ENCODE peak calls at places on chromosomes 1 and 21, in eight cellular contexts. One of them, this sample, is unnamed.

GRCh38 chr1:16405441-16405840 is 31.8 kb downstream of the SPATA21 start:
- DNase-seq in AG10803: no peak
- DNase-seq in A172: no peak
- DNase-seq in mesothelial cell of epicardium: no peak
- DNase-seq in activated CD4-positive, CD25-positive, alpha-beta regulatory T cell: no peak
- DNase-seq in nucleus accumbens: no peak
- DNase-seq in activated effector memory CD4-positive, alpha-beta T cell treated with Interleukin-2 at 50 U/mL for 16 hours: no peak
- DNase-seq in hepatic stellate cell: no peak
- DNase-seq in this sample: no peak

GRCh38 chr1:3787347-3787710 is 9.0 kb downstream of the LRRC47 start:
- DNase-seq in AG10803: no peak
- DNase-seq in A172: no peak
- DNase-seq in mesothelial cell of epicardium: no peak
- DNase-seq in activated CD4-positive, CD25-positive, alpha-beta regulatory T cell: no peak
- DNase-seq in nucleus accumbens: no peak
- DNase-seq in activated effector memory CD4-positive, alpha-beta T cell treated with Interleukin-2 at 50 U/mL for 16 hours: peak
- DNase-seq in hepatic stellate cell: no peak
- DNase-seq in this sample: no peak

GRCh38 chr1:76256289-76257223 is 182.0 kb downstream of the ST6GALNAC3 start:
- DNase-seq in AG10803: no peak
- DNase-seq in A172: no peak
- DNase-seq in mesothelial cell of epicardium: no peak
- DNase-seq in activated CD4-positive, CD25-positive, alpha-beta regulatory T cell: no peak
- DNase-seq in nucleus accumbens: no peak
- DNase-seq in activated effector memory CD4-positive, alpha-beta T cell treated with Interleukin-2 at 50 U/mL for 16 hours: no peak
- DNase-seq in hepatic stellate cell: no peak
- DNase-seq in this sample: no peak

GRCh38 chr1:205237526-205238484 is 10.1 kb downstream of the TMCC2 start:
- DNase-seq in AG10803: no peak
- DNase-seq in A172: no peak
- DNase-seq in mesothelial cell of epicardium: no peak
- DNase-seq in activated CD4-positive, CD25-positive, alpha-beta regulatory T cell: no peak
- DNase-seq in nucleus accumbens: peak
- DNase-seq in activated effector memory CD4-positive, alpha-beta T cell treated with Interleukin-2 at 50 U/mL for 16 hours: no peak
- DNase-seq in hepatic stellate cell: no peak
- DNase-seq in this sample: peak

GRCh38 chr1:23466423-23466989 is 17.5 kb downstream of the ASAP3 start:
- DNase-seq in AG10803: no peak
- DNase-seq in A172: no peak
- DNase-seq in mesothelial cell of epicardium: no peak
- DNase-seq in activated CD4-positive, CD25-positive, alpha-beta regulatory T cell: no peak
- DNase-seq in nucleus accumbens: peak
- DNase-seq in activated effector memory CD4-positive, alpha-beta T cell treated with Interleukin-2 at 50 U/mL for 16 hours: no peak
- DNase-seq in hepatic stellate cell: no peak
- DNase-seq in this sample: no peak

GRCh38 chr1:24901791-24902470 is 28.1 kb downstream of the RUNX3 start:
- DNase-seq in AG10803: no peak
- DNase-seq in A172: no peak
- DNase-seq in mesothelial cell of epicardium: no peak
- DNase-seq in activated CD4-positive, CD25-positive, alpha-beta regulatory T cell: no peak
- DNase-seq in nucleus accumbens: no peak
- DNase-seq in activated effector memory CD4-positive, alpha-beta T cell treated with Interleukin-2 at 50 U/mL for 16 hours: no peak
- DNase-seq in hepatic stellate cell: peak
- DNase-seq in this sample: no peak

GRCh38 chr1:209104646-209105045 is 478.9 kb upstream of the CAMK1G start:
- DNase-seq in AG10803: no peak
- DNase-seq in A172: no peak
- DNase-seq in mesothelial cell of epicardium: no peak
- DNase-seq in activated CD4-positive, CD25-positive, alpha-beta regulatory T cell: no peak
- DNase-seq in nucleus accumbens: no peak
- DNase-seq in activated effector memory CD4-positive, alpha-beta T cell treated with Interleukin-2 at 50 U/mL for 16 hours: no peak
- DNase-seq in hepatic stellate cell: no peak
- DNase-seq in this sample: no peak

GRCh38 chr1:92274939-92275338 is 23.8 kb downstream of the GLMN start:
- DNase-seq in AG10803: no peak
- DNase-seq in A172: peak
- DNase-seq in mesothelial cell of epicardium: no peak
- DNase-seq in activated CD4-positive, CD25-positive, alpha-beta regulatory T cell: no peak
- DNase-seq in nucleus accumbens: no peak
- DNase-seq in activated effector memory CD4-positive, alpha-beta T cell treated with Interleukin-2 at 50 U/mL for 16 hours: no peak
- DNase-seq in hepatic stellate cell: peak
- DNase-seq in this sample: no peak

GRCh38 chr1:63713627-63714481 is 60.0 kb upstream of the ROR1 start:
- DNase-seq in AG10803: peak
- DNase-seq in A172: peak
- DNase-seq in mesothelial cell of epicardium: no peak
- DNase-seq in activated CD4-positive, CD25-positive, alpha-beta regulatory T cell: no peak
- DNase-seq in nucleus accumbens: no peak
- DNase-seq in activated effector memory CD4-positive, alpha-beta T cell treated with Interleukin-2 at 50 U/mL for 16 hours: no peak
- DNase-seq in hepatic stellate cell: peak
- DNase-seq in this sample: no peak

GRCh38 chr1:211343607-211344334 is 17.1 kb downstream of the TRAF5 start:
- DNase-seq in AG10803: no peak
- DNase-seq in A172: no peak
- DNase-seq in mesothelial cell of epicardium: no peak
- DNase-seq in activated CD4-positive, CD25-positive, alpha-beta regulatory T cell: no peak
- DNase-seq in nucleus accumbens: no peak
- DNase-seq in activated effector memory CD4-positive, alpha-beta T cell treated with Interleukin-2 at 50 U/mL for 16 hours: no peak
- DNase-seq in hepatic stellate cell: no peak
- DNase-seq in this sample: no peak

GRCh38 chr1:151062738-151063371 is 2.7 kb downstream of the MLLT11 start:
- DNase-seq in AG10803: peak
- DNase-seq in A172: peak
- DNase-seq in mesothelial cell of epicardium: no peak
- DNase-seq in activated CD4-positive, CD25-positive, alpha-beta regulatory T cell: no peak
- DNase-seq in nucleus accumbens: peak
- DNase-seq in activated effector memory CD4-positive, alpha-beta T cell treated with Interleukin-2 at 50 U/mL for 16 hours: no peak
- DNase-seq in hepatic stellate cell: peak
- DNase-seq in this sample: no peak

GRCh38 chr1:229411434-229412055 is 22.3 kb downstream of the ACTA1 start:
- DNase-seq in AG10803: no peak
- DNase-seq in A172: no peak
- DNase-seq in mesothelial cell of epicardium: no peak
- DNase-seq in activated CD4-positive, CD25-positive, alpha-beta regulatory T cell: no peak
- DNase-seq in nucleus accumbens: no peak
- DNase-seq in activated effector memory CD4-positive, alpha-beta T cell treated with Interleukin-2 at 50 U/mL for 16 hours: no peak
- DNase-seq in hepatic stellate cell: no peak
- DNase-seq in this sample: peak

GRCh38 chr1:40868051-40868723 is 6.0 kb upstream of the CITED4 start:
- DNase-seq in AG10803: peak
- DNase-seq in A172: peak
- DNase-seq in mesothelial cell of epicardium: no peak
- DNase-seq in activated CD4-positive, CD25-positive, alpha-beta regulatory T cell: no peak
- DNase-seq in nucleus accumbens: no peak
- DNase-seq in activated effector memory CD4-positive, alpha-beta T cell treated with Interleukin-2 at 50 U/mL for 16 hours: no peak
- DNase-seq in hepatic stellate cell: no peak
- DNase-seq in this sample: no peak

GRCh38 chr1:109615879-109616278 is 3.5 kb downstream of the GNAT2 start:
- DNase-seq in AG10803: no peak
- DNase-seq in A172: no peak
- DNase-seq in mesothelial cell of epicardium: no peak
- DNase-seq in activated CD4-positive, CD25-positive, alpha-beta regulatory T cell: no peak
- DNase-seq in nucleus accumbens: no peak
- DNase-seq in activated effector memory CD4-positive, alpha-beta T cell treated with Interleukin-2 at 50 U/mL for 16 hours: no peak
- DNase-seq in hepatic stellate cell: no peak
- DNase-seq in this sample: peak

GRCh38 chr1:176118985-176119384 is 88.1 kb downstream of the COP1 start:
- DNase-seq in AG10803: peak
- DNase-seq in A172: no peak
- DNase-seq in mesothelial cell of epicardium: no peak
- DNase-seq in activated CD4-positive, CD25-positive, alpha-beta regulatory T cell: no peak
- DNase-seq in nucleus accumbens: no peak
- DNase-seq in activated effector memory CD4-positive, alpha-beta T cell treated with Interleukin-2 at 50 U/mL for 16 hours: no peak
- DNase-seq in hepatic stellate cell: no peak
- DNase-seq in this sample: no peak

GRCh38 chr1:111219466-111220286 is 7.8 kb upstream of the CHI3L2 start:
- DNase-seq in AG10803: no peak
- DNase-seq in A172: no peak
- DNase-seq in mesothelial cell of epicardium: no peak
- DNase-seq in activated CD4-positive, CD25-positive, alpha-beta regulatory T cell: no peak
- DNase-seq in nucleus accumbens: no peak
- DNase-seq in activated effector memory CD4-positive, alpha-beta T cell treated with Interleukin-2 at 50 U/mL for 16 hours: no peak
- DNase-seq in hepatic stellate cell: no peak
- DNase-seq in this sample: no peak

GRCh38 chr1:212777166-212777565 is 14.4 kb downstream of the NSL1 start:
- DNase-seq in AG10803: no peak
- DNase-seq in A172: no peak
- DNase-seq in mesothelial cell of epicardium: no peak
- DNase-seq in activated CD4-positive, CD25-positive, alpha-beta regulatory T cell: no peak
- DNase-seq in nucleus accumbens: no peak
- DNase-seq in activated effector memory CD4-positive, alpha-beta T cell treated with Interleukin-2 at 50 U/mL for 16 hours: no peak
- DNase-seq in hepatic stellate cell: no peak
- DNase-seq in this sample: peak

GRCh38 chr1:93353286-93353685 is 7.6 kb downstream of the DR1 start:
- DNase-seq in AG10803: peak
- DNase-seq in A172: no peak
- DNase-seq in mesothelial cell of epicardium: no peak
- DNase-seq in activated CD4-positive, CD25-positive, alpha-beta regulatory T cell: no peak
- DNase-seq in nucleus accumbens: no peak
- DNase-seq in activated effector memory CD4-positive, alpha-beta T cell treated with Interleukin-2 at 50 U/mL for 16 hours: no peak
- DNase-seq in hepatic stellate cell: peak
- DNase-seq in this sample: no peak

GRCh38 chr21:25638634-25639166 is 358 bp upstream of the JAM2 start:
- DNase-seq in AG10803: peak
- DNase-seq in A172: no peak
- DNase-seq in mesothelial cell of epicardium: no peak
- DNase-seq in activated CD4-positive, CD25-positive, alpha-beta regulatory T cell: no peak
- DNase-seq in nucleus accumbens: no peak
- DNase-seq in activated effector memory CD4-positive, alpha-beta T cell treated with Interleukin-2 at 50 U/mL for 16 hours: no peak
- DNase-seq in hepatic stellate cell: no peak
- DNase-seq in this sample: peak

GRCh38 chr21:17446737-17447136 is 66.1 kb upstream of the CXADR start:
- DNase-seq in AG10803: no peak
- DNase-seq in A172: no peak
- DNase-seq in mesothelial cell of epicardium: no peak
- DNase-seq in activated CD4-positive, CD25-positive, alpha-beta regulatory T cell: no peak
- DNase-seq in nucleus accumbens: no peak
- DNase-seq in activated effector memory CD4-positive, alpha-beta T cell treated with Interleukin-2 at 50 U/mL for 16 hours: no peak
- DNase-seq in hepatic stellate cell: no peak
- DNase-seq in this sample: no peak

GRCh38 chr21:37338671-37339526 is 27.7 kb upstream of the DYRK1A start:
- DNase-seq in AG10803: peak
- DNase-seq in A172: peak
- DNase-seq in mesothelial cell of epicardium: peak
- DNase-seq in activated CD4-positive, CD25-positive, alpha-beta regulatory T cell: no peak
- DNase-seq in nucleus accumbens: no peak
- DNase-seq in activated effector memory CD4-positive, alpha-beta T cell treated with Interleukin-2 at 50 U/mL for 16 hours: no peak
- DNase-seq in hepatic stellate cell: peak
- DNase-seq in this sample: peak

GRCh38 chr1:183903101-183903500 is 98.2 kb downstream of the RGL1 start:
- DNase-seq in AG10803: no peak
- DNase-seq in A172: no peak
- DNase-seq in mesothelial cell of epicardium: no peak
- DNase-seq in activated CD4-positive, CD25-positive, alpha-beta regulatory T cell: no peak
- DNase-seq in nucleus accumbens: no peak
- DNase-seq in activated effector memory CD4-positive, alpha-beta T cell treated with Interleukin-2 at 50 U/mL for 16 hours: no peak
- DNase-seq in hepatic stellate cell: no peak
- DNase-seq in this sample: no peak

GRCh38 chr21:26332873-26333272 is 162.3 kb upstream of the APP start:
- DNase-seq in AG10803: no peak
- DNase-seq in A172: no peak
- DNase-seq in mesothelial cell of epicardium: no peak
- DNase-seq in activated CD4-positive, CD25-positive, alpha-beta regulatory T cell: no peak
- DNase-seq in nucleus accumbens: no peak
- DNase-seq in activated effector memory CD4-positive, alpha-beta T cell treated with Interleukin-2 at 50 U/mL for 16 hours: no peak
- DNase-seq in hepatic stellate cell: no peak
- DNase-seq in this sample: no peak

GRCh38 chr1:87594736-87595383 is 266.2 kb downstream of the LMO4 start:
- DNase-seq in AG10803: no peak
- DNase-seq in A172: no peak
- DNase-seq in mesothelial cell of epicardium: no peak
- DNase-seq in activated CD4-positive, CD25-positive, alpha-beta regulatory T cell: no peak
- DNase-seq in nucleus accumbens: no peak
- DNase-seq in activated effector memory CD4-positive, alpha-beta T cell treated with Interleukin-2 at 50 U/mL for 16 hours: no peak
- DNase-seq in hepatic stellate cell: no peak
- DNase-seq in this sample: no peak

GRCh38 chr1:85149805-85150204 is 51.0 kb downstream of the SYDE2 start:
- DNase-seq in AG10803: no peak
- DNase-seq in A172: no peak
- DNase-seq in mesothelial cell of epicardium: no peak
- DNase-seq in activated CD4-positive, CD25-positive, alpha-beta regulatory T cell: no peak
- DNase-seq in nucleus accumbens: no peak
- DNase-seq in activated effector memory CD4-positive, alpha-beta T cell treated with Interleukin-2 at 50 U/mL for 16 hours: no peak
- DNase-seq in hepatic stellate cell: no peak
- DNase-seq in this sample: no peak

GRCh38 chr1:170231669-170232068 is 85.9 kb downstream of the NTMT2 start:
- DNase-seq in AG10803: no peak
- DNase-seq in A172: no peak
- DNase-seq in mesothelial cell of epicardium: no peak
- DNase-seq in activated CD4-positive, CD25-positive, alpha-beta regulatory T cell: no peak
- DNase-seq in nucleus accumbens: no peak
- DNase-seq in activated effector memory CD4-positive, alpha-beta T cell treated with Interleukin-2 at 50 U/mL for 16 hours: no peak
- DNase-seq in hepatic stellate cell: no peak
- DNase-seq in this sample: no peak

GRCh38 chr1:32759997-32760623 is 57.0 kb downstream of the YARS1 start:
- DNase-seq in AG10803: peak
- DNase-seq in A172: peak
- DNase-seq in mesothelial cell of epicardium: peak
- DNase-seq in activated CD4-positive, CD25-positive, alpha-beta regulatory T cell: no peak
- DNase-seq in nucleus accumbens: no peak
- DNase-seq in activated effector memory CD4-positive, alpha-beta T cell treated with Interleukin-2 at 50 U/mL for 16 hours: no peak
- DNase-seq in hepatic stellate cell: no peak
- DNase-seq in this sample: no peak

GRCh38 chr1:165494949-165495810 is 48.6 kb upstream of the LRRC52 start:
- DNase-seq in AG10803: no peak
- DNase-seq in A172: no peak
- DNase-seq in mesothelial cell of epicardium: no peak
- DNase-seq in activated CD4-positive, CD25-positive, alpha-beta regulatory T cell: no peak
- DNase-seq in nucleus accumbens: no peak
- DNase-seq in activated effector memory CD4-positive, alpha-beta T cell treated with Interleukin-2 at 50 U/mL for 16 hours: no peak
- DNase-seq in hepatic stellate cell: no peak
- DNase-seq in this sample: no peak

GRCh38 chr1:235714205-235714897 is 64.8 kb upstream of the GNG4 start:
- DNase-seq in AG10803: no peak
- DNase-seq in A172: no peak
- DNase-seq in mesothelial cell of epicardium: no peak
- DNase-seq in activated CD4-positive, CD25-positive, alpha-beta regulatory T cell: no peak
- DNase-seq in nucleus accumbens: no peak
- DNase-seq in activated effector memory CD4-positive, alpha-beta T cell treated with Interleukin-2 at 50 U/mL for 16 hours: no peak
- DNase-seq in hepatic stellate cell: no peak
- DNase-seq in this sample: no peak

GRCh38 chr1:179743679-179744400 is 749 bp downstream of the FAM163A start:
- DNase-seq in AG10803: no peak
- DNase-seq in A172: no peak
- DNase-seq in mesothelial cell of epicardium: peak
- DNase-seq in activated CD4-positive, CD25-positive, alpha-beta regulatory T cell: no peak
- DNase-seq in nucleus accumbens: no peak
- DNase-seq in activated effector memory CD4-positive, alpha-beta T cell treated with Interleukin-2 at 50 U/mL for 16 hours: no peak
- DNase-seq in hepatic stellate cell: no peak
- DNase-seq in this sample: no peak

GRCh38 chr21:25508364-25508763 is 98.9 kb downstream of the MRPL39 start:
- DNase-seq in AG10803: no peak
- DNase-seq in A172: no peak
- DNase-seq in mesothelial cell of epicardium: no peak
- DNase-seq in activated CD4-positive, CD25-positive, alpha-beta regulatory T cell: no peak
- DNase-seq in nucleus accumbens: no peak
- DNase-seq in activated effector memory CD4-positive, alpha-beta T cell treated with Interleukin-2 at 50 U/mL for 16 hours: no peak
- DNase-seq in hepatic stellate cell: no peak
- DNase-seq in this sample: no peak

GRCh38 chr1:30749691-30750583 is 7.6 kb downstream of the LAPTM5 start:
- DNase-seq in AG10803: no peak
- DNase-seq in A172: no peak
- DNase-seq in mesothelial cell of epicardium: no peak
- DNase-seq in activated CD4-positive, CD25-positive, alpha-beta regulatory T cell: peak
- DNase-seq in nucleus accumbens: no peak
- DNase-seq in activated effector memory CD4-positive, alpha-beta T cell treated with Interleukin-2 at 50 U/mL for 16 hours: peak
- DNase-seq in hepatic stellate cell: no peak
- DNase-seq in this sample: no peak

GRCh38 chr1:232726048-232726779 is 79.0 kb upstream of the MAP10 start:
- DNase-seq in AG10803: peak
- DNase-seq in A172: peak
- DNase-seq in mesothelial cell of epicardium: no peak
- DNase-seq in activated CD4-positive, CD25-positive, alpha-beta regulatory T cell: no peak
- DNase-seq in nucleus accumbens: no peak
- DNase-seq in activated effector memory CD4-positive, alpha-beta T cell treated with Interleukin-2 at 50 U/mL for 16 hours: no peak
- DNase-seq in hepatic stellate cell: no peak
- DNase-seq in this sample: no peak

GRCh38 chr1:234882898-234883297 is 245.7 kb downstream of the TOMM20 start:
- DNase-seq in AG10803: no peak
- DNase-seq in A172: no peak
- DNase-seq in mesothelial cell of epicardium: no peak
- DNase-seq in activated CD4-positive, CD25-positive, alpha-beta regulatory T cell: no peak
- DNase-seq in nucleus accumbens: no peak
- DNase-seq in activated effector memory CD4-positive, alpha-beta T cell treated with Interleukin-2 at 50 U/mL for 16 hours: no peak
- DNase-seq in hepatic stellate cell: no peak
- DNase-seq in this sample: no peak